ENCODE peak calls at places on chromosomes 2 and 18, in four cellular contexts. V is sigmoid colon, B is HFFc6, U is esophagus muscularis mucosa. D is an unnamed sample.

GRCh38 chr2:63424329-63425078 is 163.8 kb downstream of the WDPCP start:
- DNase-seq in V (no peak), U (no peak), B (peak; percentile 42), D (no peak)

GRCh38 chr2:155695505-155695904 is 637.0 kb downstream of the NR4A2 start:
- DNase-seq in U (no peak), V (no peak), B (no peak), D (no peak)

GRCh38 chr2:27296466-27296865 is 11.8 kb downstream of the UCN start:
- DNase-seq in V (no peak), B (no peak), U (no peak), D (no peak)

GRCh38 chr2:217832115-217832514 is 170.7 kb downstream of the TNS1 start:
- DNase-seq in B (no peak), U (no peak), V (no peak), D (no peak)

GRCh38 chr18:59267511-59268126 is 5.6 kb downstream of the RAX start:
- DNase-seq in V (no peak), U (peak; percentile 86), B (no peak), D (no peak)

GRCh38 chr2:27152796-27153464 is 4.1 kb downstream of the TCF23 start:
- DNase-seq in U (no peak), V (no peak), B (peak; percentile 43), D (peak; percentile 57)

GRCh38 chr18:62832282-62832681 is 116.9 kb downstream of the PHLPP1 start:
- DNase-seq in V (no peak), B (no peak), U (no peak), D (no peak)

GRCh38 chr18:37617623-37618022 is 52.0 kb upstream of the CELF4 start:
- DNase-seq in U (no peak), V (no peak), B (no peak), D (no peak)

GRCh38 chr2:18516112-18516511 is 44.3 kb downstream of the RDH14 start:
- DNase-seq in U (no peak), B (peak; percentile 63), V (no peak), D (no peak)

GRCh38 chr2:107936427-107937359 is 49.6 kb upstream of the SLC5A7 start:
- DNase-seq in V (no peak), U (no peak), B (no peak), D (no peak)

GRCh38 chr18:42192251-42193248 is 237.5 kb downstream of the PIK3C3 start:
- DNase-seq in U (no peak), V (no peak), B (peak; percentile 66), D (no peak)

GRCh38 chr2:12606472-12607000 is 110.2 kb upstream of the TRIB2 start:
- DNase-seq in B (peak; percentile 18), V (no peak), U (no peak), D (no peak)
- TF ChIP-seq CTCF in B (peak; percentile 45), V (no peak), U (peak; percentile 9), D (no peak)

DNA sequence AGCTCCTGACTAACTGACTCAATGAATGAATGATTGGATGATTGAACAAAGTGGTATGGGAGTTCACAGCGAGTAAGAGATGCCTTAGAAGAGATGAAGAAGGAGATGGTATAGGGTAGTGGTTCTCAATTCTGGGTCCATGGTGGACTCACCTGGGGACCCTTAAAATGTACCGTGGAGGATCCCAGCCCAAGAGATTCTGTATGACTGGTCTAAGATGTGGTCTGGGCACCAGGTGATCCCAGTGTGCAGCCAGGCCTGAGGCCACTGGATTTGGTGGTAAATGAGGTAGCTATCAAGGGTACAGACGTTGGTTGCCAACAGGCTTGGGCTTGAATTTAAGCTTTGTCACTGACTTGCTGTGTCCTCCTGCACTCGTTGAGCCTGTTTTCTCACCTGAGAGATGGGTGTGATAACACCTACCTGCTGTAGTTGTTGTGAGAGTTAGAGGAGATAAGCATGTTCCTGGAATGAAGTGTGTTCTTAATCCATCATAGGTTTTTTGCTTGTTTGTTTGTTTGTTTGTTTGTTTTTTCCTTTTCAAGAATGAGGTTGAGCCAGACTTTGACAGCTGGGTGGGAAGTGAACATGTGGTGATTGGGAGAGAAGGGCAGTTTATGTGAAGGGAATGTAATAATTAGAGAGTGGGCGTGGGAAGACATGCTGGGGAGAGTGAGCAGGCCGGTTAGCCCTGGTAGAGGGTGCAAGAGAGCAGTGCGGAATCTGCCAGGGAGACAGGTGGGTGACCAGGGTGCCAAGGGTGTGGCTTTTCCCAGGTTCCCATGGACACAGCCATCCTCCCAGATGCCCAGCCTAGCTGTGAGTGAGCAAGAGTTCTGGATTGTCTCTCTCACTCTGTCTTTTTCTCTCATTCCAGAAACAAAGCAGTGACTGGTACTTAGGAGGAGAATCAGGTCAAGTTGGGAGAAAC is 31.4 kb upstream of the IL1B start:
- DNase-seq in V (no peak), B (no peak), U (peak; percentile 85), D (peak; percentile 64)
- TF ChIP-seq CTCF in V (no peak), B (no peak), U (no peak), D (no peak)

GRCh38 chr2:112791019-112791418 is 6.7 kb upstream of the IL1A start:
- DNase-seq in B (no peak), U (no peak), V (no peak), D (no peak)

GRCh38 chr2:112787729-112788401 is 3.6 kb upstream of the IL1A start:
- DNase-seq in U (no peak), V (no peak), B (no peak), D (no peak)

GRCh38 chr2:112788653-112789052 is 4.4 kb upstream of the IL1A start:
- DNase-seq in B (no peak), V (no peak), U (no peak), D (no peak)

GRCh38 chr2:112790305-112790704 is 6.0 kb upstream of the IL1A start:
- DNase-seq in U (no peak), V (no peak), B (no peak), D (no peak)

DNA sequence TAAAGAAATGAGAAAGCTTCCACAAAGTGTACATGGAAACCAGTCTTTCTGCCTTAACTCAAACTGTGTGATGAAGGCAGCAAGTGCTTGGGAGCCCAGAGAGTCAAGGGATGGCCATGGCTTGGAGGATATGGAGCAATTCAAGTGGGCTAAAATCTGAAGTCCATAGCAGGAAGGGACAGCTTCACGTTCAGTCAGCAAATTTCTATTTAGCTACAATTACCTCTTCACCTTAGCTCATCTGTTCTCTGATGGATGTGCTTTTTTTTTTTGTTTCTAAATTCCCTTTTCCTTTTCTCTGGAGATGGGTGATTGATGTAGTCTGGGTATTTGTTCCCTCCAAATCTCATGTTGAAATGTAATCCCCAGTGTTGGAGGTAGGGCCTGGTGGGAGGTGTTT is 4.9 kb upstream of the IL1A start:
- DNase-seq in B (no peak), U (no peak), V (no peak), D (no peak)
- TF ChIP-seq CTCF in B (no peak), U (no peak), V (no peak), D (no peak)

DNA sequence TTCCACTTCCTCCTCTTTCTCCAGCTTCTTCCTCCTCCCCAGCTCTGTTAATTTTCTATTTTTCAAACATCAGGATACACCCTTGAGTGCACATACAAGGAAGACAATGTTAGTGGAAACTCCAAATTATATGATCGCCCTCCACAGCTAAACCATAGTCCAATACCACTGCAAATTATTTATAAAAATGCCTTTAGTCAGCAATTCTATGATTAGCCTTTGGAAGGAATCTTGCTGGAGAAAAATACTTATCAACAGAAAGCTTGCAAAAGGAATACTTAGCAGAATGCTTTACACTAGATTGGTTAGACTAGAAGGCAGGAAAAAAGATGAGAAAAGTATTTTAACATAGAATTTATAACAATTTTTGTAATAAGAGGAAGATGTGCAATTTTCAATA is 178.9 kb downstream of the FAM124B start:
- DNase-seq in U (no peak), V (no peak), B (no peak), D (no peak)
- TF ChIP-seq CTCF in U (no peak), V (no peak), B (no peak), D (no peak)

GRCh38 chr18:11655605-11655932 is 33.5 kb upstream of the GNAL start:
- DNase-seq in B (no peak), V (no peak), U (peak; percentile 79), D (no peak)
- TF ChIP-seq CTCF in B (peak; percentile 50), V (no peak), U (no peak), D (no peak)

GRCh38 chr2:16055848-16056580 is 115.7 kb downstream of the MYCN start:
- DNase-seq in B (no peak), U (no peak), V (no peak), D (no peak)
- TF ChIP-seq CTCF in B (no peak), U (no peak), V (no peak), D (no peak)

DNA sequence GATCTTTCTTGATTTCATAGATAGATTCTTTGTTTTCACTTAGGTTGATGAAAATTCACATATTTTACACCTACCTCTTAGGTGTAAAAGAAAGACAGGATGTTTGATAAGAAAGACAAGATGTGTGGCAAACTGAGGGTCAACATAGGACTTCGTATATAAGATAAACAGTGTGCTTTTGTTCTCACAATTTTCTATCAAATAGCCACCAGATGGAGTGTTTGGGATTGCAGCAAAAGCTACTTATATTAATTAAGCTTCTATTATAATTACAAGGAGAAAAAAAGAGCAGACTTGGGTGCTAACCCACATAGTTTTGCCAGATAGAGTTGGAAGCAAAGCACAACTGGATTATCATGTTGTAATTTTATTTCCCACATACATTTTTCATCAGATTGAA is 232.9 kb downstream of the CDH7 start:
- DNase-seq in B (no peak), U (no peak), V (no peak), D (no peak)
- TF ChIP-seq CTCF in B (no peak), U (no peak), V (no peak), D (no peak)

GRCh38 chr18:74082476-74083070 is 65.1 kb downstream of the FBXO15 start:
- DNase-seq in U (no peak), V (no peak), B (peak; percentile 65), D (peak; percentile 45)
- TF ChIP-seq CTCF in U (peak; percentile 40), V (no peak), B (peak; percentile 73), D (peak; percentile 44)

D was measured in colonic mucosa.